ENCODE peak calls at places on chromosomes 12 and 14, in eight cellular contexts. J is testis, B is HCT116, O is A549, M is OCI-LY7, T is neural progenitor cell, V is hepatocyte, R is suprapubic skin. D is an unnamed sample.
A peak's percentile ranks its signal among the peaks of the same experiment; 100 is the strongest.

GRCh38 chr14:22318951-22319350 is 270.1 kb downstream of the DAD1 start:
- DNase-seq in M (no peak), J (no peak), B (no peak), O (no peak), R (no peak), V (no peak), T (no peak), D (no peak)

GRCh38 chr14:62691613-62692489 is 353.4 kb downstream of the KCNH5 start:
- DNase-seq in M (no peak), O (peak; percentile 66), T (no peak), R (no peak), J (no peak), V (peak; percentile 88), B (no peak), D (no peak)

GRCh38 chr14:50263321-50263720 is 31.9 kb upstream of the SOS2 start:
- DNase-seq in O (no peak), R (no peak), T (no peak), M (no peak), J (no peak), B (no peak), V (no peak), D (no peak)

GRCh38 chr14:92502541-92503286 is 10.9 kb upstream of the RIN3 start:
- DNase-seq in R (no peak), T (no peak), M (no peak), B (no peak), V (no peak), J (no peak), O (no peak), D (no peak)

GRCh38 chr14:89845346-89845745 is 109.2 kb downstream of the EFCAB11 start:
- DNase-seq in R (no peak), V (peak; percentile 57), M (no peak), T (no peak), J (no peak), B (no peak), O (peak; percentile 33), D (no peak)

GRCh38 chr14:105914738-105915385 is 388.5 kb downstream of the TMEM121 start:
- DNase-seq in B (no peak), M (no peak), O (no peak), J (no peak), T (no peak), R (no peak), V (no peak), D (no peak)

GRCh38 chr14:75125617-75126016 is 1.2 kb downstream of the NEK9 start:
- DNase-seq in R (no peak), M (no peak), O (no peak), V (no peak), T (no peak), B (no peak), J (no peak), D (no peak)

GRCh38 chr14:93857081-93857480 is 68.8 kb upstream of the PRIMA1 start:
- DNase-seq in R (no peak), O (no peak), B (no peak), T (no peak), V (no peak), J (no peak), M (no peak), D (no peak)

GRCh38 chr14:93160353-93160801 is 24.3 kb downstream of the MOAP1 start:
- DNase-seq in J (no peak), M (peak; percentile 36), V (peak; percentile 30), T (peak; percentile 45), R (no peak), B (peak; percentile 21), O (peak; percentile 66), D (no peak)

GRCh38 chr14:77316872-77317271 is 3.8 kb downstream of the POMT2 start:
- DNase-seq in O (no peak), T (no peak), R (no peak), V (no peak), M (no peak), J (no peak), B (no peak), D (no peak)

GRCh38 chr14:80084196-80084595 is 127.1 kb downstream of the DIO2 start:
- DNase-seq in M (no peak), R (no peak), T (no peak), V (no peak), J (no peak), B (no peak), O (no peak), D (no peak)

GRCh38 chr12:40240779-40241178 is 16.0 kb downstream of the LRRK2 start:
- DNase-seq in R (no peak), B (no peak), M (peak; percentile 46), T (no peak), J (no peak), V (no peak), O (no peak), D (no peak)

GRCh38 chr12:95218852-95219171 is 1.2 kb downstream of the VEZT start:
- DNase-seq in J (peak; percentile 47), O (peak; percentile 31), R (no peak), V (no peak), B (no peak), M (peak; percentile 74), T (peak; percentile 15), D (no peak)

GRCh38 chr14:35482994-35483515 is 50.9 kb upstream of the INSM2 start:
- DNase-seq in R (no peak), B (no peak), M (no peak), J (no peak), T (no peak), O (no peak), V (no peak), D (no peak)

GRCh38 chr12:29242921-29243431 is 93.9 kb downstream of the FAR2 start:
- DNase-seq in J (no peak), B (no peak), O (no peak), T (no peak), R (no peak), M (no peak), V (no peak), D (no peak)

GRCh38 chr12:57477710-57478681 is 1.7 kb downstream of the ARHGAP9 start:
- DNase-seq in O (no peak), V (no peak), M (peak; percentile 73), T (no peak), J (no peak), R (no peak), B (no peak), D (no peak)

GRCh38 chr12:67827820-67828383 is 161.3 kb upstream of the IFNG-AS1 start:
- DNase-seq in R (no peak), J (no peak), O (peak; percentile 86), V (peak; percentile 72), B (peak; percentile 62), T (no peak), M (no peak), D (peak; percentile 42)

GRCh38 chr14:57835751-57836150 is 30.1 kb downstream of the SLC35F4 start:
- DNase-seq in T (no peak), M (no peak), R (no peak), O (no peak), B (no peak), V (no peak), J (no peak), D (no peak)

GRCh38 chr12:124637163-124637562 is 69.8 kb upstream of the NCOR2 start:
- DNase-seq in R (no peak), O (no peak), M (no peak), J (no peak), V (no peak), T (no peak), B (no peak), D (no peak)
- H3K4me1 ChIP-seq in R (peaks cover 29% of the 10 kb centered on the region), O (peaks cover 52% of the 10 kb centered on the region), M (no peaks in the 10 kb centered on the region), J (peaks cover 12% of the 10 kb centered on the region), V (peaks cover 29% of the 10 kb centered on the region), T (peaks cover 9% of the 10 kb centered on the region), B (peaks cover 51% of the 10 kb centered on the region), D (peaks cover 18% of the 10 kb centered on the region)

GRCh38 chr12:43501705-43502104 is 50.3 kb downstream of the ADAMTS20 start:
- DNase-seq in O (peak; percentile 4), T (peak; percentile 27), V (peak; percentile 21), J (no peak), R (no peak), M (peak; percentile 10), B (peak; percentile 36), D (no peak)
- TF ChIP-seq CTCF in O (peak; percentile 44), T (peak; percentile 71), V (peak; percentile 69), J (no peak), R (no peak), M (peak; percentile 74), B (peak; percentile 75), D (no peak)

DNA sequence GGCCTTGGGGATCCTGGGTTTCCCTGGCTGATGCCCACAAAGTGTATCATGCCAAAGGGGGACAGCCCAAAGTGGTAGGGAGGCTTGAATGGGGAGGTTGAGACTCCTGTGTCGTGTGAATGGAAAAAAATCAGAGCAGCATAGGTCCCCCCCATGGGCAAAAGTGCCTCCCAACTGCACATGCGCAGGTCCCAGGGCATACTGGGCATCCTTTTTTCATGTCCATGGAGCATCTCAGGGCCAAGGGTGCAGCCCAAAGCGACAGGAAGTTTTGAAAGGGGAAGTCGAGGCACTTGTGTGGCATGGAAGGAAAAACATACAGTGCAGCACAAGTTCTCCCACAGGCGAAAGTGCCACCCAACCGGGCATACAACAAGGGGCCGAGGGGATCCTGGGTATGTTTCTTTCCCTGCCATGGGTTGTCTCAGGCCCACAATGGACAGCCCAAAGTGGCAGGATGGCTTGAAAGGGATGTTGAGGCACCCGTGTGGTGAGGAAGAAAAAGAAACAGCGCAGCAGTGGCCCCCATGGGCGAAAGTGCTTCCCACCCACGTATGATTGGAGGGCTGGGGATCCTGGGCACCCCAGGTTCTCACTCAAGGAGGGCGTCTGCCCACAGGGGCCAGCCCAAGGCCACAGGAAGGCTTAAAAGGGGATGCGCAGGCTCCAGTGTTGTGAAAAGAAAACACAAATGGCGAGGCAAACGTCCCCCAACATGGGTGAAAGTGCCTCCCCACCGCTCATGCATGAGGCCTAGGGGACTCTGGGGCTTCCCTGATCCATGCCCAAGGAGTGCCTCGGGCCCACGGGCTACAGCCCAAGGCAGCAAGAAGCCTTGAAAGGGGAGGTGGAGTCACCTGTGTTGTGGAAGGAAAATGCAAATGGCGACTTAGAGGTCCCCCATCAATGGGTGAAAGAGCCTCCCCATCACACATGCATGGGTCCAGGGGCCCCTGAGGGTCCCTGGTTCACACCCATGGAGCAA is 573.7 kb downstream of the ALG10 start:
- DNase-seq in M (no peak), B (no peak), J (no peak), V (peak; percentile 2), O (no peak), T (no peak), R (peak; percentile 53), D (no peak)
- H3K9me3 ChIP-seq in M (peaks cover 35% of the 10 kb centered on the region), B (peaks cover 22% of the 10 kb centered on the region), J (no peaks in the 10 kb centered on the region), V (peaks cover 5% of the 10 kb centered on the region), O (peaks cover 26% of the 10 kb centered on the region), T (peaks cover 34% of the 10 kb centered on the region), R (peaks cover 55% of the 10 kb centered on the region), D (peaks cover 51% of the 10 kb centered on the region)

GRCh38 chr12:116459921-116460666 is 99.1 kb upstream of the MAP1LC3B2 start:
- DNase-seq in V (peak; percentile 32), J (no peak), R (no peak), O (no peak), B (no peak), T (no peak), M (no peak), D (no peak)

GRCh38 chr12:116463366-116463765 is 95.8 kb upstream of the MAP1LC3B2 start:
- DNase-seq in V (no peak), R (no peak), J (no peak), M (no peak), O (no peak), T (no peak), B (no peak), D (no peak)

GRCh38 chr12:116459501-116459900 is 99.7 kb upstream of the MAP1LC3B2 start:
- DNase-seq in B (no peak), R (no peak), J (no peak), M (no peak), T (no peak), V (no peak), O (no peak), D (no peak)

GRCh38 chr12:116459011-116459410 is 100.2 kb upstream of the MAP1LC3B2 start:
- DNase-seq in T (no peak), O (no peak), M (no peak), B (no peak), J (no peak), R (no peak), V (no peak), D (no peak)

GRCh38 chr12:116461060-116461459 is 98.1 kb upstream of the MAP1LC3B2 start:
- DNase-seq in V (no peak), J (no peak), T (no peak), M (no peak), R (no peak), B (no peak), O (no peak), D (no peak)
- H3K4me1 ChIP-seq in V (peaks cover 13% of the 10 kb centered on the region), J (peaks cover 8% of the 10 kb centered on the region), T (peaks cover 8% of the 10 kb centered on the region), M (no peaks in the 10 kb centered on the region), R (peaks cover 22% of the 10 kb centered on the region), B (peaks cover 15% of the 10 kb centered on the region), O (peaks cover 11% of the 10 kb centered on the region), D (peaks cover 9% of the 10 kb centered on the region)

D was measured in thoracic aorta.